ENCODE peak calls at places on chromosomes 4 and X, in seven cellular contexts. T is HFF-Myc, R is GM06990, K is natural killer cell, D is tibial nerve, M is BE2C, V is right atrium auricular region. I is an unnamed sample.

GRCh38 chr4:25246680-25247611 is 13.1 kb downstream of the PI4K2B start:
- DNase-seq in T (no peak), R (no peak), K (no peak), D (no peak), M (no peak), V (no peak), I (no peak)

GRCh38 chr4:55005910-55006309 is 119.5 kb downstream of the KDR start:
- DNase-seq in T (no peak), R (no peak), K (no peak), D (no peak), M (no peak), V (no peak), I (no peak)

GRCh38 chr4:84578540-84579409 is 4.2 kb upstream of the CDS1 start:
- DNase-seq in T (peak; percentile 11), R (no peak), K (no peak), D (no peak), M (peak; percentile 36), V (no peak), I (no peak)

GRCh38 chrX:118978451-118978850 is 4.0 kb downstream of the LONRF3 start:
- DNase-seq in T (no peak), R (no peak), K (no peak), D (no peak), M (no peak), V (no peak), I (no peak)

GRCh38 chrX:45006002-45006800 is 133.2 kb downstream of the KDM6A start:
- DNase-seq in T (no peak), R (no peak), K (no peak), D (no peak), M (no peak), V (no peak), I (no peak)

GRCh38 chr4:39026096-39026495 is 6.1 kb downstream of the TMEM156 start:
- DNase-seq in T (no peak), R (no peak), K (no peak), D (no peak), M (no peak), V (no peak), I (no peak)

GRCh38 chr4:173573286-173573685 is 43.3 kb upstream of the HAND2 start:
- DNase-seq in T (no peak), R (no peak), K (no peak), D (no peak), M (no peak), V (no peak), I (no peak)

GRCh38 chr4:7155611-7156071 is 36.7 kb upstream of the SORCS2 start:
- DNase-seq in T (no peak), R (no peak), K (no peak), D (peak; percentile 30), M (no peak), V (no peak), I (peak; percentile 16)

GRCh38 chrX:68440438-68440837 is 7.1 kb upstream of the OPHN1 start:
- DNase-seq in T (no peak), R (no peak), K (no peak), D (no peak), M (no peak), V (no peak), I (no peak)

GRCh38 chrX:108736509-108737479 is at the start of gene IRS4:
- DNase-seq in T (no peak), R (no peak), K (no peak), D (no peak), M (peak; percentile 36), V (no peak), I (peak; percentile 51)

GRCh38 chrX:68072016-68072415 is 361.3 kb downstream of the OPHN1 start:
- DNase-seq in T (no peak), R (no peak), K (no peak), D (no peak), M (no peak), V (no peak), I (no peak)

GRCh38 chr4:173370130-173370476 is 651 bp upstream of the SAP30 start:
- DNase-seq in T (no peak), R (no peak), K (no peak), D (peak; percentile 54), M (peak; percentile 36), V (peak; percentile 85), I (peak; percentile 32)

GRCh38 chr4:147368948-147369347 is 111.9 kb upstream of the EDNRA start:
- DNase-seq in T (no peak), R (no peak), K (no peak), D (no peak), M (no peak), V (no peak), I (no peak)

GRCh38 chrX:9921407-9921806 is 45.8 kb upstream of the CLDN34 start:
- DNase-seq in T (no peak), R (no peak), K (no peak), D (no peak), M (no peak), V (no peak), I (no peak)

GRCh38 chr4:137180349-137180748 is 351.9 kb downstream of the PCDH18 start:
- DNase-seq in T (no peak), R (no peak), K (no peak), D (no peak), M (no peak), V (no peak), I (no peak)
- TF ChIP-seq CTCF in T (no peak), R (no peak), K (no peak), D (no peak), M (peak; percentile 37), V (no peak), I (peak; percentile 13)

GRCh38 chrX:110082156-110082555 is 79.2 kb downstream of the TMEM164 start:
- DNase-seq in T (no peak), R (no peak), K (no peak), D (no peak), M (no peak), V (no peak), I (no peak)

GRCh38 chrX:110086162-110086915 is 83.4 kb downstream of the TMEM164 start:
- DNase-seq in T (no peak), R (no peak), K (no peak), D (no peak), M (no peak), V (no peak), I (no peak)

GRCh38 chrX:110081320-110081719 is 78.4 kb downstream of the TMEM164 start:
- DNase-seq in T (no peak), R (no peak), K (no peak), D (no peak), M (no peak), V (no peak), I (no peak)

GRCh38 chrX:110086916-110087484 is 84.1 kb downstream of the TMEM164 start:
- DNase-seq in T (no peak), R (no peak), K (no peak), D (no peak), M (no peak), V (no peak), I (no peak)

GRCh38 chrX:110081740-110082139 is 78.8 kb downstream of the TMEM164 start:
- DNase-seq in T (no peak), R (no peak), K (no peak), D (no peak), M (no peak), V (peak; percentile 65), I (no peak)
- TF ChIP-seq CTCF in T (no peak), R (no peak), K (no peak), D (no peak), M (no peak), V (no peak), I (no peak)

DNA sequence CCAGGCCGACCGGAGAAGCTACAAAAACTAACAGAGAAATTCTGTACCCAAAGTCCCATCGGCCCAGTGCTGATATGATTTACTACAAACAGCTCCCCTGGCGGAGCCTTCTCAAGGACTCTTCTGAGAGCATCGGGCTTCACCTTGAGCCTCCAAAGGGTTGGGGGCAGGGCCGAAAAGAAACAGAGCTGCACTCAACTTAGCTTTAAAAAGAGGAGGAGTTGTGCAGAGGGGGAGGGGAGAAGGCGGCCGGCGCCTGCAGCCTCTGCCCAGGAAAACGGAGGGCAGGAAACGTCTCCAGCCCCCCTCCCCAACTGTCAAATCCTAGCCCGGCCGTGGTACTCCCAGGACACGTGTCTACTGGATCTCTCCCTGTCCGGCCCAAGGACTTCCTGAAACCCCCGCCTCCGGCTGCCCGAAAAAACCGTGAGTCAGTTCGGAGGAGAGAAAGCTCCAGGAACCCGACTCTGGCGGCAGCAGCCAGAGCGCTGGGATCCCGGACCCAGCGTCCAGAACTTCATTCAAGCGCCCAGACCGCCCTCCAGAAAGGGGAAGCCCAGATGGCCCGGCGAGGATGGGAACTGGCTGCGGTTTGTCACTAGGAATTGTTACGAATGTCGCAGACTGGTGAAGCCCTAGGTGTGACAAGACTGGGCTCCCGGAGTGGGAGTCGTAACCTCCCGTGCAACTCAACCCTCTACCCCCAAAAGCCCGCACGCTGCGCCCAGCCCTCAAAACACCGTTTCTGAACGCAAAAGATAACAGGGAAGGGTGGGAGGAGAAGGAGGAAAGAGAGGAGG is 1.0 kb downstream of the ADAMTS3 start:
- DNase-seq in T (peak; percentile 78), R (peak; percentile 19), K (no peak), D (peak; percentile 21), M (peak; percentile 79), V (peak; percentile 78), I (peak; percentile 45)
- TF ChIP-seq CTCF in T (peak; percentile 38), R (peak; percentile 13), K (no peak), D (no peak), M (peak; percentile 54), V (no peak), I (no peak)

GRCh38 chrX:12497832-12498591 is 293.2 kb upstream of the PRPS2 start:
- DNase-seq in T (no peak), R (no peak), K (no peak), D (no peak), M (peak; percentile 16), V (no peak), I (peak; percentile 24)
- TF ChIP-seq CTCF in T (no peak), R (peak; percentile 72), K (no peak), D (no peak), M (peak; percentile 34), V (no peak), I (peak; percentile 30)

DNA sequence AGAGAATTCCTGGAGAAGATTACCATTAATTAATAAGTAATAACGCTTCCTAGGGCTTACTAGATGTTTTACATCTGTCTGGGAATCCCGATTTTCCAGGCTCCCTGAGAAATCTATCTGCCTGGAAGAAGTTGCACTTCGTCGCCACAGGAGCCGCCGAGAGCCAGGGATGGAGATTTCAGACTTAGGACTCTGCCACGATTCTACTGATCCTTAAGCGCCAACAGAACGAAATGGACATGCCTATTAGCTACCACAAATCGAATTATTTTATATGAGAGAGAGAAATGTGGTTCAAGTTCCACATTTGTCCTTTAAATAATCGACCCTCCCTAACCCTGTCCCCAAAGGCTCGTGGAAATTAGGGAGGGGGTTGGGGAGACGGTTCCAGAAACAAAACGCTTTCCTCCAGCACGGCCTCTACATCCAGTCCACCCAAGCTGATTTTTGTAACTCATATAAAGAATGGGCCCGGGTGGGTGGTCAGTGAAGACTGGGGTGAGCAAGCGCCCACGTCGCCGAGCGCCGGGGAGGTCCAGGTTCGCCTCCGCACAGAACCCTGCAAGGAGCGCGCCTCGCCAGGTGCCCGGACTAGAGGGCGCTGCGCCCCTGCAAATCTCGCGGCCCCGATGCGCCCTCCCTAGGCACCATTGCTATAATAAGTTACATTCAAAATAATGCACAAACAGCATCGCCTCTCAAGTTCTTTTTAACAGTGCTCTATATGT is 1.9 kb upstream of the FAT1 start:
- DNase-seq in T (no peak), R (no peak), K (no peak), D (peak; percentile 72), M (peak; percentile 44), V (peak; percentile 78), I (peak; percentile 70)
- TF ChIP-seq CTCF in T (peak; percentile 86), R (no peak), K (no peak), D (peak; percentile 60), M (peak; percentile 51), V (peak; percentile 65), I (no peak)